ENCODE peak calls at places on chromosomes 12 and 14, in eight cellular contexts. G, F, J, P, O, W, B and K are unnamed samples.

GRCh38 chr14:22007278-22008097 is 333.9 kb upstream of the OR4E1 start:
- DNase-seq in G (no peak), F (no peak), J (no peak), P (no peak), O (no peak), W (no peak), B (no peak), K (no peak)

GRCh38 chr14:91968280-91968679 is 20.8 kb upstream of the FBLN5 start:
- DNase-seq in G (no peak), F (no peak), J (no peak), P (no peak), O (no peak), W (no peak), B (no peak), K (no peak)

GRCh38 chr14:85762523-85762922 is 232.6 kb downstream of the FLRT2 start:
- DNase-seq in G (no peak), F (no peak), J (no peak), P (no peak), O (no peak), W (no peak), B (no peak), K (no peak)

GRCh38 chr12:77724367-77724957 is 106.2 kb upstream of the NAV3 start:
- DNase-seq in G (no peak), F (peak; percentile 20), J (no peak), P (peak; percentile 45), O (peak; percentile 61), W (peak; percentile 24), B (no peak), K (no peak)

GRCh38 chr12:30719060-30719459 is 23.4 kb upstream of the IPO8 start:
- DNase-seq in G (no peak), F (no peak), J (no peak), P (peak; percentile 85), O (no peak), W (no peak), B (no peak), K (no peak)

GRCh38 chr14:56118611-56119181 is 485 bp downstream of the PELI2 start:
- DNase-seq in G (no peak), F (no peak), J (no peak), P (no peak), O (peak; percentile 7), W (peak; percentile 55), B (peak; percentile 44), K (peak; percentile 22)

GRCh38 chr12:126926023-126926600 is 1340.9 kb upstream of the TMEM132C start:
- DNase-seq in G (no peak), F (peak; percentile 6), J (no peak), P (no peak), O (no peak), W (no peak), B (no peak), K (no peak)

GRCh38 chr14:99928963-99929362 is 135.8 kb downstream of the EML1 start:
- DNase-seq in G (no peak), F (no peak), J (no peak), P (no peak), O (no peak), W (no peak), B (no peak), K (no peak)

GRCh38 chr12:94282675-94283074 is 134.3 kb downstream of the PLXNC1 start:
- DNase-seq in G (no peak), F (no peak), J (no peak), P (no peak), O (peak; percentile 18), W (no peak), B (peak; percentile 36), K (no peak)

GRCh38 chr12:55009171-55009570 is 10.6 kb upstream of the NEUROD4 start:
- DNase-seq in G (no peak), F (no peak), J (no peak), P (no peak), O (no peak), W (no peak), B (no peak), K (no peak)

DNA sequence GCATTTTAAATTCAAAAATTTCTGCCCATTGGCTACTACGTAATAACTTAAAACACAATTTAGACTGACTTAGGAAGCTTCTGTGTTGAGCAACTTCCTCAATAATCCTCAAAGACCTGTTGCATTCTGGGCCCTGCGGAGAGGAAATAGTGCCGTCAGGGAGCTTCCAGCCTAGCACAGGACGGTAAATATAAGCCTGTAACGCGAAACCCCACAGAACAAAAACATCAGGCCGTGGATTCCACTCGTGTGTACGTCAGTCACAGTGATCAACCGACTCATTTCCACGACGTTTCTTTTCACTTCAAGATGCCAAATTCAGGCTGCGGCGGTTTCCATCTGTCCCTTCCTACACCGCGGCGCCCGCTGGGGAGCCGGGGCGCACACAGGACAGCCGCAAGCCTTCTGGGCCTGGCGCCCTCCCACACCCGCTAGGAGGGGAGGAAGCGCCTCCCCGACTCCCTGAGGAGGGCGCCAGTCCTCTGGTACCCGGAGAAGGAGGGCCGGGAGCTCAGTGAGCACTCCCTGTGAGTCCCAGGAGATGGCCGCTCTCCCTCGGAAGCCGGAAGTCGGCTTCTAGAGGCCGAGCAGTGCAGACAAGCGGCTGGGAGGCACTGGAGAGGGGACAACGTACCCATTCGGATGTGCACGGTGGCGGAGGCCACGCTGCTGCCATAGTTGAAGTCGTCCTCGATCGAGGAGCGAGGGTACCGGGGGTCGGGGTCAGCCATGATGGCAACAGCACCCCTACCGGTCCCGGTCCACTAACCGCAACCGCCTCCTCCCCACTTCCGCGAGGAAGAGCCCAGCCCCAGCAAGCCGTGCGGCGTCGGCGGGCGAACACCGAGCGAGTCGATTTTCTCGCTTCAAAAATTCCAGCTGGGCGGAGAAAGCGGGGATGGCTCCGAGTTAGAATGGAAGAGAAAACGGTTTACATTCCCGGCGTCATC is at the start of gene TMBIM4:
- DNase-seq in G (peak; percentile 77), F (peak; percentile 99), J (peak; percentile 94), P (peak; percentile 95), O (peak; percentile 92), W (peak; percentile 85), B (peak; percentile 86), K (peak; percentile 78)
- TF ChIP-seq POLR2A in G (peak; percentile 54), F (peak; percentile 82), J (peak; percentile 82), P (peak; percentile 80), O (no peak), W (peak; percentile 78), B (no peak), K (peak; percentile 29)

GRCh38 chr12:53974084-53975018 is at the start of gene HOTAIR:
- DNase-seq in G (no peak), F (peak; percentile 76), J (no peak), P (no peak), O (no peak), W (no peak), B (no peak), K (no peak)
- TF ChIP-seq POLR2A in G (no peak), F (peak; percentile 51), J (no peak), P (no peak), O (no peak), W (no peak), B (no peak), K (no peak)

DNA sequence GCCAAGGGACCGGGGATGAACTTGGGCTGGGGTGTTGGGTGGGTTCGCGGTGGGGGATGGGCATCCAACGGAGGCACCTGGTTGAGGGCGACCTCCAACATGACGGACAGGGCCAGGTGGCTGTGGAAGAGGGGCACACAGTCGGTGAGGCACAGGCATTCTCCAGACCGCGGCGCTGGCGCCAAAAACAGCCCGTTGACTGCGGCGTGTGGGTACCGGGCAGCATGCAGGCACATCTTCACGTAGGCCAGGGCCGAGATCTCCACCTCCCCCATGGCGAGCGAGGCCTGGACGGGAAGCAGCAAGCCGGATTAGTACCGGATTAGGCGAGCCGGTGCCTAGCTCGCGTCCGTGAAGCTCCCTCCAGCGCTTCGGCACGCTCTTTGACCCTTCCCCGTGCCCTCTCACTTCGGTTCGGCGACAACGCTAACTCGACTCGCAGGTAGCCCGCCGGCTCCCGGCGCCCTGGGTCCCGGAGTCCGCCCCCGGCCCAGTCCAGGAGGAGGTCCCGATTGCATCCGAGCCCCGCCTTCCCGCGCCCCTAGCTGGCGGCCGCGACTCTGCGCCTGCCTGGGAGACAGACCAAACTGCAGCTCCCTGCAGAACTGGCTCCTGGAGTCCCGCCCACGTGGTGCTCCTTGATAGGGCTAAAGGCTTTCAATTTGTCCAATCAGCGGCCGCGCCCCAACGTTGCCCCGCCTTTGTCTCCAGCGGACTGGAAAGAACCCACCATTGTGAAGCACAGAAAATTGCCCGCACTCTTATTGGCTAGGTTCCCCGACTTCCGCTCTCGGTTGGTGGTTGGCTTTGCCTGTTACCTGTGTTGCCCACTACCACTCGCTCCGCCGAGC is at the start of gene EMC9:
- DNase-seq in G (peak; percentile 100), F (peak; percentile 99), J (peak; percentile 100), P (peak; percentile 99), O (peak; percentile 100), W (peak; percentile 100), B (peak; percentile 100), K (peak; percentile 100)
- TF ChIP-seq POLR2A in G (peak; percentile 95), F (peak; percentile 74), J (no peak), P (peak; percentile 84), O (peak; percentile 78), W (peak; percentile 80), B (no peak), K (peak; percentile 94)

GRCh38 chr12:107760817-107761501 is at the start of gene PRDM4:
- DNase-seq in G (peak; percentile 87), F (peak; percentile 96), J (peak; percentile 93), P (peak; percentile 93), O (peak; percentile 96), W (peak; percentile 93), B (peak; percentile 95), K (peak; percentile 91)
- TF ChIP-seq POLR2A in G (peak; percentile 86), F (peak; percentile 77), J (peak; percentile 91), P (peak; percentile 96), O (peak; percentile 85), W (peak; percentile 67), B (no peak), K (peak; percentile 96)

GRCh38 chr14:103385153-103385993 is at the start of gene MARK3:
- DNase-seq in G (peak; percentile 95), F (peak; percentile 98), J (peak; percentile 99), P (peak; percentile 95), O (peak; percentile 97), W (peak; percentile 97), B (peak; percentile 98), K (peak; percentile 97)
- TF ChIP-seq POLR2A in G (peak; percentile 93), F (peak; percentile 77), J (peak; percentile 87), P (peak; percentile 79), O (peak; percentile 88), W (peak; percentile 92), B (no peak), K (peak; percentile 93)